ENCODE peak calls at places on chromosomes 16 and 17, in nine cellular contexts. One of them, this sample, is unnamed.

GRCh38 chr16:50464325-50465290 is 83.6 kb upstream of the NKD1 start:
- DNase-seq in AG04449: no peak
- DNase-seq in cardiac fibroblast: no peak
- DNase-seq in fibroblast of lung: no peak
- DNase-seq in gastrocnemius medialis: no peak
- DNase-seq in lower leg skin: no peak
- DNase-seq in hepatocyte: no peak
- DNase-seq in A549: no peak
- DNase-seq in right atrium auricular region: no peak
- DNase-seq in this sample: no peak

GRCh38 chr16:50247906-50248608 is 18.3 kb upstream of the ADCY7 start:
- DNase-seq in hepatocyte: no peak
- DNase-seq in gastrocnemius medialis: no peak
- DNase-seq in AG04449: no peak
- DNase-seq in cardiac fibroblast: no peak
- DNase-seq in lower leg skin: no peak
- DNase-seq in right atrium auricular region: peak; percentile 57
- DNase-seq in fibroblast of lung: no peak
- DNase-seq in A549: no peak
- DNase-seq in this sample: no peak

GRCh38 chr17:69523252-69523861 is 108.9 kb downstream of the MAP2K6 start:
- DNase-seq in right atrium auricular region: no peak
- DNase-seq in hepatocyte: peak; percentile 63
- DNase-seq in lower leg skin: no peak
- DNase-seq in fibroblast of lung: peak; percentile 40
- DNase-seq in gastrocnemius medialis: peak; percentile 41
- DNase-seq in A549: peak; percentile 72
- DNase-seq in AG04449: no peak
- DNase-seq in cardiac fibroblast: peak; percentile 67
- DNase-seq in this sample: no peak

GRCh38 chr16:48834576-48834975 is 224.6 kb upstream of the N4BP1 start:
- DNase-seq in right atrium auricular region: no peak
- DNase-seq in gastrocnemius medialis: no peak
- DNase-seq in hepatocyte: no peak
- DNase-seq in lower leg skin: no peak
- DNase-seq in A549: no peak
- DNase-seq in cardiac fibroblast: no peak
- DNase-seq in fibroblast of lung: no peak
- DNase-seq in AG04449: no peak
- DNase-seq in this sample: no peak

GRCh38 chr16:85028638-85029412 is 1.2 kb downstream of the KIAA0513 start:
- DNase-seq in gastrocnemius medialis: peak; percentile 56
- DNase-seq in lower leg skin: peak; percentile 65
- DNase-seq in cardiac fibroblast: no peak
- DNase-seq in A549: no peak
- DNase-seq in fibroblast of lung: peak; percentile 76
- DNase-seq in right atrium auricular region: no peak
- DNase-seq in AG04449: no peak
- DNase-seq in hepatocyte: peak; percentile 74
- DNase-seq in this sample: no peak

GRCh38 chr16:8878523-8878911 is 3.6 kb upstream of the LITAFD start:
- DNase-seq in gastrocnemius medialis: no peak
- DNase-seq in AG04449: peak; percentile 51
- DNase-seq in A549: peak; percentile 51
- DNase-seq in right atrium auricular region: no peak
- DNase-seq in cardiac fibroblast: peak; percentile 60
- DNase-seq in fibroblast of lung: peak; percentile 79
- DNase-seq in hepatocyte: peak; percentile 72
- DNase-seq in lower leg skin: no peak
- DNase-seq in this sample: no peak

GRCh38 chr17:66268247-66268927 is 34.0 kb upstream of the PRKCA start:
- DNase-seq in cardiac fibroblast: peak; percentile 86
- DNase-seq in AG04449: peak; percentile 66
- DNase-seq in lower leg skin: no peak
- DNase-seq in A549: no peak
- DNase-seq in gastrocnemius medialis: no peak
- DNase-seq in hepatocyte: no peak
- DNase-seq in right atrium auricular region: no peak
- DNase-seq in fibroblast of lung: peak; percentile 95
- DNase-seq in this sample: no peak

GRCh38 chr17:63991611-63992010 is 6.5 kb upstream of the PRR29 start:
- DNase-seq in lower leg skin: no peak
- DNase-seq in A549: no peak
- DNase-seq in fibroblast of lung: no peak
- DNase-seq in cardiac fibroblast: no peak
- DNase-seq in gastrocnemius medialis: no peak
- DNase-seq in AG04449: no peak
- DNase-seq in hepatocyte: no peak
- DNase-seq in right atrium auricular region: no peak
- DNase-seq in this sample: no peak

GRCh38 chr17:8150194-8151119 is 1.7 kb downstream of the PER1 start:
- DNase-seq in A549: no peak
- DNase-seq in cardiac fibroblast: peak; percentile 22
- DNase-seq in gastrocnemius medialis: no peak
- DNase-seq in right atrium auricular region: no peak
- DNase-seq in hepatocyte: peak; percentile 33
- DNase-seq in lower leg skin: no peak
- DNase-seq in fibroblast of lung: no peak
- DNase-seq in AG04449: no peak
- DNase-seq in this sample: no peak

GRCh38 chr16:68744744-68745280 is 7.7 kb downstream of the CDH1 start:
- DNase-seq in fibroblast of lung: peak; percentile 30
- DNase-seq in lower leg skin: peak; percentile 52
- DNase-seq in AG04449: peak; percentile 10
- DNase-seq in A549: peak; percentile 84
- DNase-seq in cardiac fibroblast: no peak
- DNase-seq in right atrium auricular region: no peak
- DNase-seq in hepatocyte: peak; percentile 88
- DNase-seq in gastrocnemius medialis: no peak
- DNase-seq in this sample: no peak

GRCh38 chr17:29663155-29663554 is 40.4 kb upstream of the CORO6 start:
- DNase-seq in lower leg skin: no peak
- DNase-seq in gastrocnemius medialis: peak; percentile 60
- DNase-seq in AG04449: no peak
- DNase-seq in cardiac fibroblast: peak; percentile 78
- DNase-seq in fibroblast of lung: peak; percentile 55
- DNase-seq in right atrium auricular region: no peak
- DNase-seq in A549: peak; percentile 56
- DNase-seq in hepatocyte: peak; percentile 33
- DNase-seq in this sample: no peak

GRCh38 chr17:39923836-39924690 is 3.3 kb downstream of the ORMDL3 start:
- DNase-seq in lower leg skin: no peak
- DNase-seq in cardiac fibroblast: peak; percentile 33
- DNase-seq in gastrocnemius medialis: no peak
- DNase-seq in AG04449: no peak
- DNase-seq in A549: no peak
- DNase-seq in right atrium auricular region: no peak
- DNase-seq in hepatocyte: peak; percentile 40
- DNase-seq in fibroblast of lung: no peak
- DNase-seq in this sample: no peak

GRCh38 chr17:79211061-79211770 is 136.6 kb downstream of the ENGASE start:
- DNase-seq in cardiac fibroblast: no peak
- DNase-seq in AG04449: no peak
- DNase-seq in lower leg skin: no peak
- DNase-seq in A549: no peak
- DNase-seq in gastrocnemius medialis: no peak
- DNase-seq in fibroblast of lung: no peak
- DNase-seq in hepatocyte: no peak
- DNase-seq in right atrium auricular region: no peak
- DNase-seq in this sample: no peak

GRCh38 chr17:58679263-58680037 is 12.4 kb downstream of the TEX14 start:
- DNase-seq in cardiac fibroblast: peak; percentile 82
- DNase-seq in AG04449: no peak
- DNase-seq in lower leg skin: no peak
- DNase-seq in fibroblast of lung: peak; percentile 61
- DNase-seq in hepatocyte: no peak
- DNase-seq in gastrocnemius medialis: no peak
- DNase-seq in right atrium auricular region: no peak
- DNase-seq in A549: peak; percentile 86
- DNase-seq in this sample: no peak

GRCh38 chr16:3234543-3235541 is at the start of gene ZNF200:
- DNase-seq in fibroblast of lung: peak; percentile 96
- DNase-seq in cardiac fibroblast: peak; percentile 97
- DNase-seq in A549: peak; percentile 97
- DNase-seq in AG04449: peak; percentile 47
- DNase-seq in right atrium auricular region: peak; percentile 97
- DNase-seq in lower leg skin: peak; percentile 93
- DNase-seq in hepatocyte: peak; percentile 97
- DNase-seq in gastrocnemius medialis: peak; percentile 94
- DNase-seq in this sample: peak; percentile 81

GRCh38 chr16:11326737-11327276 is 18.5 kb upstream of the RMI2 start:
- DNase-seq in lower leg skin: no peak
- DNase-seq in cardiac fibroblast: no peak
- DNase-seq in hepatocyte: no peak
- DNase-seq in gastrocnemius medialis: no peak
- DNase-seq in fibroblast of lung: no peak
- DNase-seq in right atrium auricular region: no peak
- DNase-seq in AG04449: no peak
- DNase-seq in A549: no peak
- DNase-seq in this sample: no peak

GRCh38 chr17:38355256-38355655 is 3.6 kb downstream of the SOCS7 start:
- DNase-seq in cardiac fibroblast: no peak
- DNase-seq in gastrocnemius medialis: no peak
- DNase-seq in hepatocyte: no peak
- DNase-seq in right atrium auricular region: no peak
- DNase-seq in A549: no peak
- DNase-seq in lower leg skin: no peak
- DNase-seq in AG04449: no peak
- DNase-seq in fibroblast of lung: no peak
- DNase-seq in this sample: no peak

GRCh38 chr17:38353084-38353604 is 1.5 kb downstream of the SOCS7 start:
- DNase-seq in fibroblast of lung: no peak
- DNase-seq in AG04449: no peak
- DNase-seq in gastrocnemius medialis: no peak
- DNase-seq in hepatocyte: no peak
- DNase-seq in cardiac fibroblast: no peak
- DNase-seq in right atrium auricular region: no peak
- DNase-seq in A549: no peak
- DNase-seq in lower leg skin: no peak
- DNase-seq in this sample: no peak

GRCh38 chr17:38354466-38354865 is 2.8 kb downstream of the SOCS7 start:
- DNase-seq in cardiac fibroblast: no peak
- DNase-seq in AG04449: no peak
- DNase-seq in fibroblast of lung: no peak
- DNase-seq in hepatocyte: no peak
- DNase-seq in gastrocnemius medialis: no peak
- DNase-seq in A549: no peak
- DNase-seq in right atrium auricular region: no peak
- DNase-seq in lower leg skin: no peak
- DNase-seq in this sample: no peak

GRCh38 chr17:38352245-38353083 is 820 bp downstream of the SOCS7 start:
- DNase-seq in fibroblast of lung: peak; percentile 29
- DNase-seq in A549: no peak
- DNase-seq in right atrium auricular region: no peak
- DNase-seq in AG04449: no peak
- DNase-seq in gastrocnemius medialis: no peak
- DNase-seq in hepatocyte: peak; percentile 34
- DNase-seq in lower leg skin: no peak
- DNase-seq in cardiac fibroblast: peak; percentile 27
- DNase-seq in this sample: no peak

DNA sequence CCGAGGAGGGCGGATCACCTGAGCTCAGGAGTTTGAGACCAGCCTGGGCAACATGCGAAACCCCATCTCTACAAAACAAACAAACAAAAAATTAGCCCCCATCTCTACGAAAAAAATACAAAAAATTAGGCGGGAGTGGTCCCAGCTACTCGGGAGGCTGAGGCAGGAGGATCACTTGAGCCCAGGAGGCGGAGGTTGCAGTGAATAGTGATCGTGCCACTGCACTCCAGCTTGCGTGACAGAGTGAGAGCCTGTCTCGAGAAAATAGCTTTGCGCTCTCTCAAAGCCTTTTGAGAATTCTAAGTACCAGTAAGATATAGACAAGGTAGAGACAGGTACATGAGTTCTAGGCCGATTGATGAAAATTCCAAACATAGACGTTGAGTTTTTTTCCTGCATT is 2.0 kb downstream of the SOCS7 start:
- DNase-seq in A549: no peak
- DNase-seq in fibroblast of lung: no peak
- DNase-seq in lower leg skin: no peak
- DNase-seq in hepatocyte: no peak
- DNase-seq in cardiac fibroblast: no peak
- DNase-seq in AG04449: no peak
- DNase-seq in gastrocnemius medialis: no peak
- DNase-seq in right atrium auricular region: no peak
- DNase-seq in this sample: no peak
- H3K4me3 ChIP-seq in A549: no peak overlapping the region
- H3K4me3 ChIP-seq in fibroblast of lung: peak overlapping the region; percentile 70
- H3K4me3 ChIP-seq in lower leg skin: no peak overlapping the region
- H3K4me3 ChIP-seq in hepatocyte: no peak overlapping the region
- H3K4me3 ChIP-seq in cardiac fibroblast: peak overlapping the region; percentile 74
- H3K4me3 ChIP-seq in AG04449: peak overlapping the region; percentile 75
- H3K4me3 ChIP-seq in gastrocnemius medialis: peak overlapping the region; percentile 70
- H3K4me3 ChIP-seq in right atrium auricular region: no peak overlapping the region
- H3K4me3 ChIP-seq in this sample: no peak overlapping the region

DNA sequence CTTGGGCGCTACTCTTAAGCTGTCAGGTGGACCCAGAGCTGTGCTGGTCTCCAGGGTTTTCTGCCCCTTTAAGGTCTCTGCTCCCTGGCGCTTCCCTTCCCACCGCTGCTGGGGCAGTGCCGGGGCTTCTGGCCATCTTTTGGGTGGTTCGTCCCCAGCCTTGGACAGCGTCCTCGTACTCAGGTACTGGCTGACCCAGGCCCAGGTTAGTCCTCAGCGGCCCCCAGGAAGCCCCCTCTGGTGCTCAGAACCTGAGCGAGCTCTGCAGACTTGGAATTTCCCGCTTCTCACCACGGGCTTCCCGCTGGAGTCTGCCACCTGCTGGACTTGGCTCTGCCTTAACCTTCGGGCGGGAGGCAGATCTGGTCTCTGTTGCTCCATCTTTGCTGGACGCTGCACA is 94.1 kb upstream of the ZNF750 start:
- DNase-seq in lower leg skin: no peak
- DNase-seq in AG04449: no peak
- DNase-seq in gastrocnemius medialis: peak; percentile 1
- DNase-seq in cardiac fibroblast: no peak
- DNase-seq in right atrium auricular region: no peak
- DNase-seq in A549: no peak
- DNase-seq in fibroblast of lung: no peak
- DNase-seq in hepatocyte: no peak
- DNase-seq in this sample: no peak
- TF ChIP-seq CTCF in lower leg skin: no peak
- TF ChIP-seq CTCF in AG04449: no peak
- TF ChIP-seq CTCF in gastrocnemius medialis: no peak
- TF ChIP-seq CTCF in cardiac fibroblast: no peak
- TF ChIP-seq CTCF in right atrium auricular region: no peak
- TF ChIP-seq CTCF in A549: no peak
- TF ChIP-seq CTCF in fibroblast of lung: no peak
- TF ChIP-seq CTCF in hepatocyte: peak; percentile 7
- TF ChIP-seq CTCF in this sample: peak; percentile 23

GRCh38 chr17:61410100-61410551 is 10.5 kb downstream of the TBX2 start:
- DNase-seq in cardiac fibroblast: no peak
- DNase-seq in A549: no peak
- DNase-seq in hepatocyte: no peak
- DNase-seq in gastrocnemius medialis: no peak
- DNase-seq in right atrium auricular region: no peak
- DNase-seq in AG04449: no peak
- DNase-seq in lower leg skin: no peak
- DNase-seq in fibroblast of lung: no peak
- DNase-seq in this sample: no peak
- H3K4me3 ChIP-seq in cardiac fibroblast: no peak overlapping the region
- H3K4me3 ChIP-seq in A549: no peak overlapping the region
- H3K4me3 ChIP-seq in hepatocyte: peak overlapping the region; percentile 68
- H3K4me3 ChIP-seq in gastrocnemius medialis: peak overlapping the region; percentile 67
- H3K4me3 ChIP-seq in right atrium auricular region: no peak overlapping the region
- H3K4me3 ChIP-seq in AG04449: no peak overlapping the region
- H3K4me3 ChIP-seq in lower leg skin: no peak overlapping the region
- H3K4me3 ChIP-seq in fibroblast of lung: peak overlapping the region; percentile 28
- H3K4me3 ChIP-seq in this sample: no peak overlapping the region

GRCh38 chr17:45648642-45649041 is 135.5 kb upstream of the CRHR1 start:
- DNase-seq in right atrium auricular region: no peak
- DNase-seq in gastrocnemius medialis: no peak
- DNase-seq in fibroblast of lung: no peak
- DNase-seq in AG04449: no peak
- DNase-seq in hepatocyte: no peak
- DNase-seq in A549: no peak
- DNase-seq in lower leg skin: no peak
- DNase-seq in cardiac fibroblast: no peak
- DNase-seq in this sample: no peak
- TF ChIP-seq CTCF in right atrium auricular region: no peak
- TF ChIP-seq CTCF in gastrocnemius medialis: no peak
- TF ChIP-seq CTCF in fibroblast of lung: no peak
- TF ChIP-seq CTCF in AG04449: no peak
- TF ChIP-seq CTCF in hepatocyte: no peak
- TF ChIP-seq CTCF in A549: no peak
- TF ChIP-seq CTCF in lower leg skin: no peak
- TF ChIP-seq CTCF in cardiac fibroblast: no peak
- TF ChIP-seq CTCF in this sample: peak; percentile 35

This sample was measured in retinal pigment epithelial cell.